ENCODE peak calls at places on chromosome 10, in six cellular contexts. One of them, this sample, is unnamed. For H3K9me3, the result is how much of the 10 kb centered on the place peaks cover.

GRCh38 chr10:130869179-130869841 is 442.2 kb downstream of the TCERG1L start:
- DNase-seq in colonic mucosa: no peak
- DNase-seq in neuronal stem cell: no peak
- DNase-seq in body of pancreas: no peak
- DNase-seq in small intestine: no peak
- DNase-seq in mesenchymal stem cell: no peak
- DNase-seq in this sample: no peak

GRCh38 chr10:28400678-28401077 is 97.8 kb upstream of the MPP7 start:
- DNase-seq in colonic mucosa: no peak
- DNase-seq in neuronal stem cell: no peak
- DNase-seq in body of pancreas: no peak
- DNase-seq in small intestine: no peak
- DNase-seq in mesenchymal stem cell: no peak
- DNase-seq in this sample: no peak

GRCh38 chr10:102300289-102300843 is 55.0 kb downstream of the GBF1 start:
- DNase-seq in colonic mucosa: no peak
- DNase-seq in neuronal stem cell: no peak
- DNase-seq in body of pancreas: no peak
- DNase-seq in small intestine: no peak
- DNase-seq in mesenchymal stem cell: peak
- DNase-seq in this sample: no peak

GRCh38 chr10:14547826-14548225 is 217.1 kb upstream of the FRMD4A start:
- DNase-seq in colonic mucosa: no peak
- DNase-seq in neuronal stem cell: peak
- DNase-seq in body of pancreas: no peak
- DNase-seq in small intestine: no peak
- DNase-seq in mesenchymal stem cell: no peak
- DNase-seq in this sample: no peak

GRCh38 chr10:28793482-28793881 is 116.2 kb downstream of the BAMBI start:
- DNase-seq in colonic mucosa: peak
- DNase-seq in neuronal stem cell: no peak
- DNase-seq in body of pancreas: no peak
- DNase-seq in small intestine: peak
- DNase-seq in mesenchymal stem cell: no peak
- DNase-seq in this sample: no peak

GRCh38 chr10:80459047-80459865 is 5.1 kb downstream of the TSPAN14 start:
- DNase-seq in colonic mucosa: peak
- DNase-seq in neuronal stem cell: no peak
- DNase-seq in body of pancreas: peak
- DNase-seq in small intestine: peak
- DNase-seq in mesenchymal stem cell: peak
- DNase-seq in this sample: no peak

GRCh38 chr10:10165415-10165814 is 852.3 kb upstream of the CELF2 start:
- DNase-seq in colonic mucosa: no peak
- DNase-seq in neuronal stem cell: no peak
- DNase-seq in body of pancreas: no peak
- DNase-seq in small intestine: no peak
- DNase-seq in mesenchymal stem cell: no peak
- DNase-seq in this sample: no peak

GRCh38 chr10:126227762-126228134 is 160.5 kb downstream of the ADAM12 start:
- DNase-seq in colonic mucosa: no peak
- DNase-seq in neuronal stem cell: no peak
- DNase-seq in body of pancreas: no peak
- DNase-seq in small intestine: no peak
- DNase-seq in mesenchymal stem cell: no peak
- DNase-seq in this sample: no peak

GRCh38 chr10:122154733-122155366 is 116.2 kb upstream of the BTBD16 start:
- DNase-seq in colonic mucosa: no peak
- DNase-seq in neuronal stem cell: no peak
- DNase-seq in body of pancreas: no peak
- DNase-seq in small intestine: no peak
- DNase-seq in mesenchymal stem cell: peak
- DNase-seq in this sample: no peak

GRCh38 chr10:119859422-119860258 is 13.0 kb downstream of the MCMBP start:
- DNase-seq in colonic mucosa: no peak
- DNase-seq in neuronal stem cell: peak
- DNase-seq in body of pancreas: no peak
- DNase-seq in small intestine: peak
- DNase-seq in mesenchymal stem cell: peak
- DNase-seq in this sample: no peak

GRCh38 chr10:112835933-112836564 is 114.0 kb upstream of the TCF7L2 start:
- DNase-seq in colonic mucosa: no peak
- DNase-seq in neuronal stem cell: no peak
- DNase-seq in body of pancreas: peak
- DNase-seq in small intestine: no peak
- DNase-seq in mesenchymal stem cell: no peak
- DNase-seq in this sample: no peak

GRCh38 chr10:6878067-6878412 is 298.0 kb upstream of the PRKCQ start:
- DNase-seq in colonic mucosa: no peak
- DNase-seq in neuronal stem cell: no peak
- DNase-seq in body of pancreas: no peak
- DNase-seq in small intestine: no peak
- DNase-seq in mesenchymal stem cell: no peak
- DNase-seq in this sample: no peak

GRCh38 chr10:10796061-10796773 is 221.5 kb upstream of the CELF2 start:
- DNase-seq in colonic mucosa: no peak
- DNase-seq in neuronal stem cell: no peak
- DNase-seq in body of pancreas: no peak
- DNase-seq in small intestine: no peak
- DNase-seq in mesenchymal stem cell: peak
- DNase-seq in this sample: no peak

GRCh38 chr10:93235686-93236085 is 162.0 kb downstream of the CYP26A1 start:
- DNase-seq in colonic mucosa: no peak
- DNase-seq in neuronal stem cell: no peak
- DNase-seq in body of pancreas: no peak
- DNase-seq in small intestine: peak
- DNase-seq in mesenchymal stem cell: peak
- DNase-seq in this sample: no peak

GRCh38 chr10:32409741-32410140 is 36.2 kb upstream of the CCDC7 start:
- DNase-seq in colonic mucosa: no peak
- DNase-seq in neuronal stem cell: no peak
- DNase-seq in body of pancreas: no peak
- DNase-seq in small intestine: peak
- DNase-seq in mesenchymal stem cell: no peak
- DNase-seq in this sample: no peak

GRCh38 chr10:110364531-110364937 is 59.8 kb upstream of the SMNDC1 start:
- DNase-seq in colonic mucosa: no peak
- DNase-seq in neuronal stem cell: no peak
- DNase-seq in body of pancreas: no peak
- DNase-seq in small intestine: no peak
- DNase-seq in mesenchymal stem cell: no peak
- DNase-seq in this sample: no peak

GRCh38 chr10:115654961-115655360 is 561.8 kb downstream of the ATRNL1 start:
- DNase-seq in colonic mucosa: no peak
- DNase-seq in neuronal stem cell: no peak
- DNase-seq in body of pancreas: no peak
- DNase-seq in small intestine: no peak
- DNase-seq in mesenchymal stem cell: peak
- DNase-seq in this sample: no peak

GRCh38 chr10:12534824-12535223 is 185.5 kb downstream of the CAMK1D start:
- DNase-seq in colonic mucosa: no peak
- DNase-seq in neuronal stem cell: no peak
- DNase-seq in body of pancreas: peak
- DNase-seq in small intestine: no peak
- DNase-seq in mesenchymal stem cell: peak
- DNase-seq in this sample: no peak

GRCh38 chr10:361203-362135 is 226.2 kb downstream of the ZMYND11 start:
- DNase-seq in colonic mucosa: no peak
- DNase-seq in neuronal stem cell: no peak
- DNase-seq in body of pancreas: no peak
- DNase-seq in small intestine: no peak
- DNase-seq in mesenchymal stem cell: peak
- DNase-seq in this sample: no peak

GRCh38 chr10:8365935-8366911 is 311.7 kb downstream of the GATA3 start:
- DNase-seq in colonic mucosa: no peak
- DNase-seq in neuronal stem cell: no peak
- DNase-seq in body of pancreas: no peak
- DNase-seq in small intestine: peak
- DNase-seq in mesenchymal stem cell: peak
- DNase-seq in this sample: peak

GRCh38 chr10:133461027-133461426 is 7.3 kb downstream of the SCART1 start:
- DNase-seq in colonic mucosa: no peak
- DNase-seq in neuronal stem cell: no peak
- DNase-seq in body of pancreas: no peak
- DNase-seq in small intestine: no peak
- DNase-seq in mesenchymal stem cell: no peak
- DNase-seq in this sample: no peak
- H3K9me3 ChIP-seq in colonic mucosa: under half
- H3K9me3 ChIP-seq in neuronal stem cell: half or more
- H3K9me3 ChIP-seq in body of pancreas: under half
- H3K9me3 ChIP-seq in small intestine: under half
- H3K9me3 ChIP-seq in mesenchymal stem cell: under half
- H3K9me3 ChIP-seq in this sample: under half

GRCh38 chr10:43647576-43647975 is 1.1 kb downstream of the ZNF32 start:
- DNase-seq in colonic mucosa: no peak
- DNase-seq in neuronal stem cell: no peak
- DNase-seq in body of pancreas: no peak
- DNase-seq in small intestine: no peak
- DNase-seq in mesenchymal stem cell: no peak
- DNase-seq in this sample: no peak

GRCh38 chr10:43645866-43646265 is 2.8 kb downstream of the ZNF32 start:
- DNase-seq in colonic mucosa: no peak
- DNase-seq in neuronal stem cell: no peak
- DNase-seq in body of pancreas: no peak
- DNase-seq in small intestine: no peak
- DNase-seq in mesenchymal stem cell: no peak
- DNase-seq in this sample: no peak

GRCh38 chr10:43640603-43641002 is 8.1 kb downstream of the ZNF32 start:
- DNase-seq in colonic mucosa: no peak
- DNase-seq in neuronal stem cell: no peak
- DNase-seq in body of pancreas: no peak
- DNase-seq in small intestine: no peak
- DNase-seq in mesenchymal stem cell: no peak
- DNase-seq in this sample: no peak

GRCh38 chr10:43648083-43648391 is 644 bp downstream of the ZNF32 start:
- DNase-seq in colonic mucosa: no peak
- DNase-seq in neuronal stem cell: no peak
- DNase-seq in body of pancreas: no peak
- DNase-seq in small intestine: no peak
- DNase-seq in mesenchymal stem cell: peak
- DNase-seq in this sample: no peak

GRCh38 chr10:43644252-43644651 is 4.4 kb downstream of the ZNF32 start:
- DNase-seq in colonic mucosa: no peak
- DNase-seq in neuronal stem cell: no peak
- DNase-seq in body of pancreas: no peak
- DNase-seq in small intestine: no peak
- DNase-seq in mesenchymal stem cell: no peak
- DNase-seq in this sample: no peak
- H3K9me3 ChIP-seq in colonic mucosa: under half
- H3K9me3 ChIP-seq in neuronal stem cell: under half
- H3K9me3 ChIP-seq in body of pancreas: under half
- H3K9me3 ChIP-seq in small intestine: under half
- H3K9me3 ChIP-seq in mesenchymal stem cell: half or more
- H3K9me3 ChIP-seq in this sample: under half

GRCh38 chr10:1542941-1543340 is 194.4 kb downstream of the ADARB2 start:
- DNase-seq in colonic mucosa: no peak
- DNase-seq in neuronal stem cell: no peak
- DNase-seq in body of pancreas: no peak
- DNase-seq in small intestine: no peak
- DNase-seq in mesenchymal stem cell: no peak
- DNase-seq in this sample: no peak

GRCh38 chr10:1545524-1545923 is 191.8 kb downstream of the ADARB2 start:
- DNase-seq in colonic mucosa: no peak
- DNase-seq in neuronal stem cell: no peak
- DNase-seq in body of pancreas: no peak
- DNase-seq in small intestine: no peak
- DNase-seq in mesenchymal stem cell: no peak
- DNase-seq in this sample: no peak

GRCh38 chr10:1544209-1544673 is 193.1 kb downstream of the ADARB2 start:
- DNase-seq in colonic mucosa: no peak
- DNase-seq in neuronal stem cell: no peak
- DNase-seq in body of pancreas: no peak
- DNase-seq in small intestine: no peak
- DNase-seq in mesenchymal stem cell: no peak
- DNase-seq in this sample: no peak

GRCh38 chr10:1544929-1545328 is 192.4 kb downstream of the ADARB2 start:
- DNase-seq in colonic mucosa: no peak
- DNase-seq in neuronal stem cell: no peak
- DNase-seq in body of pancreas: no peak
- DNase-seq in small intestine: no peak
- DNase-seq in mesenchymal stem cell: no peak
- DNase-seq in this sample: no peak

DNA sequence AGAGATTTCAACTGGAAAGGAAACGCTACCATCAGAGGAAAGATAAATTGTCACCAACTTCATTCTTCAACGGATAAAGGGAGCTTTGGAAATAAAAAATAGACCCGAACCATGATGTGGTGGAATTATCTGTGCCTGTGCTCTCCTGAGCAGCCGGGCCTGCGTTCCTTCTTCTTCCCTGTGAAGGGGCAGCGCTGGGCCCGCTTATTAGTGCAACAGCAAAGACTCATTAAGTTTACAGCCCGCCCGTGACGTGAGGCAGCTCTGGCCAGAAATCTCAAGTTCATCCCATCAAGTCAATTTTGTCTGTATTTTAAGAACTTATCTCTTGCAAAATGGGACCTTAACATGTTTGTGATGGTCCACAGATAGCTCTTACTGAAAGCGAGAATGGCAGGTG is 193.7 kb downstream of the ADARB2 start:
- DNase-seq in colonic mucosa: no peak
- DNase-seq in neuronal stem cell: no peak
- DNase-seq in body of pancreas: no peak
- DNase-seq in small intestine: no peak
- DNase-seq in mesenchymal stem cell: no peak
- DNase-seq in this sample: no peak
- H3K9me3 ChIP-seq in colonic mucosa: under half
- H3K9me3 ChIP-seq in neuronal stem cell: under half
- H3K9me3 ChIP-seq in body of pancreas: under half
- H3K9me3 ChIP-seq in small intestine: under half
- H3K9me3 ChIP-seq in mesenchymal stem cell: under half
- H3K9me3 ChIP-seq in this sample: under half

GRCh38 chr10:21830037-21830436 is 173.5 kb downstream of the DNAJC1 start:
- DNase-seq in colonic mucosa: no peak
- DNase-seq in neuronal stem cell: no peak
- DNase-seq in body of pancreas: no peak
- DNase-seq in small intestine: no peak
- DNase-seq in mesenchymal stem cell: no peak
- DNase-seq in this sample: no peak
- H3K9me3 ChIP-seq in colonic mucosa: under half
- H3K9me3 ChIP-seq in neuronal stem cell: under half
- H3K9me3 ChIP-seq in body of pancreas: under half
- H3K9me3 ChIP-seq in small intestine: under half
- H3K9me3 ChIP-seq in mesenchymal stem cell: half or more
- H3K9me3 ChIP-seq in this sample: under half

This sample was measured in T-helper 17 cell.